ENCODE peak calls at places on chromosome 15, in eight cellular contexts. M is T-helper 1 cell; W is tibial artery; T is stimulated activated CD8-positive, alpha-beta memory T cell treated with anti-CD3 and anti-CD28 coated beads, Interleukin-2, amount 100 ng/mL, for 48 hours; U is AG20443; Z is WERI-Rb-1; A is retinal pigment epithelial cell; X is stimulated activated CD4-positive, alpha-beta T cell treated with anti-CD3 and anti-CD28 coated beads, Interleukin-1b, Interleukin-23, amount 100 ng/mL, for 24 hours. Q is an unnamed sample.

GRCh38 chr15:89820651-89821611 is 6.3 kb upstream of the ANPEP start:
- DNase-seq in M (no peak), U (peak; percentile 70), X (no peak), A (no peak), T (no peak), Z (no peak), W (peak; percentile 67), Q (no peak)

GRCh38 chr15:36832792-36833191 is 253.4 kb downstream of the CDIN1 start:
- DNase-seq in U (peak; percentile 20), A (no peak), X (no peak), T (no peak), W (no peak), Z (no peak), M (no peak), Q (no peak)

GRCh38 chr15:37824717-37825382 is 109.6 kb upstream of the TMCO5A start:
- DNase-seq in A (peak; percentile 90), Z (peak; percentile 21), M (no peak), T (no peak), X (no peak), W (no peak), U (peak; percentile 92), Q (no peak)

GRCh38 chr15:66233487-66234415 is 19.8 kb downstream of the MEGF11 start:
- DNase-seq in X (no peak), T (no peak), A (no peak), M (no peak), Z (peak; percentile 43), U (no peak), W (no peak), Q (no peak)

GRCh38 chr15:31364301-31365031 is 37.8 kb downstream of the KLF13 start:
- DNase-seq in A (no peak), M (peak; percentile 30), X (no peak), W (peak; percentile 65), U (no peak), Z (no peak), T (no peak), Q (no peak)

GRCh38 chr15:95944856-95945255 is 385.6 kb upstream of the NR2F2 start:
- DNase-seq in W (no peak), U (no peak), M (no peak), A (no peak), Z (no peak), X (no peak), T (no peak), Q (no peak)

GRCh38 chr15:41494190-41494921 is 682 bp downstream of the ITPKA start:
- DNase-seq in X (no peak), M (peak; percentile 41), U (no peak), W (no peak), Z (peak; percentile 50), T (no peak), A (no peak), Q (peak; percentile 54)

GRCh38 chr15:60509470-60509869 is 30.5 kb upstream of the ICE2 start:
- DNase-seq in Z (no peak), X (no peak), T (no peak), U (no peak), A (no peak), W (no peak), M (no peak), Q (no peak)

GRCh38 chr15:65056868-65057548 is 10.8 kb downstream of the RASL12 start:
- DNase-seq in W (peak; percentile 62), M (no peak), A (no peak), Z (no peak), U (no peak), T (no peak), X (no peak), Q (no peak)

GRCh38 chr15:80747317-80748053 is 31.7 kb upstream of the CEMIP start:
- DNase-seq in A (no peak), T (no peak), W (no peak), X (no peak), Z (no peak), U (no peak), M (no peak), Q (no peak)